ENCODE peak calls at places on chromosomes 16 and 17, in five cellular contexts. T is astrocyte of the spinal cord, D is foreskin fibroblast, N is activated B cell treated with CpG ODN at 0.5 μM for 24 hours, S is Calu3. X is an unnamed sample.

GRCh38 chr17:82350182-82351030 is 8.6 kb upstream of the TEX19 start:
- DNase-seq in S (no peak), T (no peak), D (peak; percentile 57), N (no peak), X (no peak)

GRCh38 chr17:40443988-40444899 is 994 bp downstream of the IGFBP4 start:
- DNase-seq in N (no peak), S (no peak), T (no peak), D (peak; percentile 41), X (no peak)

GRCh38 chr17:82823004-82823403 is 16.8 kb downstream of the ZNF750 start:
- DNase-seq in T (no peak), S (no peak), N (no peak), D (no peak), X (no peak)

GRCh38 chr16:1678500-1679098 is 520 bp downstream of the JPT2 start:
- DNase-seq in T (no peak), S (peak; percentile 46), D (peak; percentile 63), N (peak; percentile 50), X (no peak)

GRCh38 chr17:43025290-43025657 is 243 bp downstream of the RND2 start:
- DNase-seq in D (no peak), T (no peak), S (no peak), N (no peak), X (no peak)

GRCh38 chr17:77422104-77422782 is 281.5 kb downstream of the SEC14L1 start:
- DNase-seq in D (no peak), T (no peak), N (no peak), S (no peak), X (no peak)

GRCh38 chr17:63702223-63702577 is 2.3 kb upstream of the LIMD2 start:
- DNase-seq in S (no peak), D (no peak), T (no peak), N (no peak), X (no peak)

GRCh38 chr16:31695667-31696066 is 168.0 kb downstream of the AHSP start:
- DNase-seq in D (no peak), S (no peak), N (no peak), T (no peak), X (no peak)

GRCh38 chr16:27452569-27453475 is 50.8 kb downstream of the IL21R start:
- DNase-seq in D (peak; percentile 45), T (no peak), N (no peak), S (no peak), X (no peak)

GRCh38 chr16:79613009-79613408 is 12.5 kb upstream of the MAF start:
- DNase-seq in T (peak; percentile 31), N (no peak), S (no peak), D (peak; percentile 30), X (no peak)

GRCh38 chr17:63700528-63701441 is 860 bp upstream of the LIMD2 start:
- DNase-seq in S (no peak), N (peak; percentile 67), T (peak; percentile 52), D (peak; percentile 74), X (no peak)

GRCh38 chr17:74840989-74841666 is 18.6 kb downstream of the GRIN2C start:
- DNase-seq in T (peak; percentile 18), N (no peak), S (no peak), D (peak; percentile 67), X (peak; percentile 69)

GRCh38 chr17:142102-142661 is 4.8 kb downstream of the SCGB1C2 start:
- DNase-seq in D (no peak), T (peak; percentile 5), N (no peak), S (no peak), X (peak; percentile 22)

GRCh38 chr17:51652529-51652928 is 392.2 kb downstream of the UTP18 start:
- DNase-seq in T (no peak), S (no peak), D (no peak), N (no peak), X (no peak)

GRCh38 chr16:18839555-18839954 is 38.2 kb upstream of the ARL6IP1 start:
- DNase-seq in S (no peak), T (no peak), N (no peak), D (no peak), X (no peak)

GRCh38 chr17:37609170-37610040 is at the start of gene SYNRG:
- DNase-seq in T (peak; percentile 98), D (peak; percentile 99), S (peak; percentile 100), N (peak; percentile 98), X (peak; percentile 94)

GRCh38 chr17:78356163-78356713 is 3.6 kb downstream of the SOCS3 start:
- DNase-seq in D (peak; percentile 95), T (peak; percentile 90), N (peak; percentile 67), S (peak; percentile 67), X (peak; percentile 95)

GRCh38 chr17:37605813-37606505 is 3.3 kb downstream of the SYNRG start:
- DNase-seq in S (no peak), T (no peak), D (peak; percentile 46), N (no peak), X (no peak)

GRCh38 chr17:67378444-67379250 is 1.6 kb downstream of the PITPNC1 start:
- DNase-seq in N (peak; percentile 77), D (peak; percentile 92), S (peak; percentile 84), T (peak; percentile 78), X (peak; percentile 53)

GRCh38 chr17:67375761-67376160 is 1.3 kb upstream of the PITPNC1 start:
- DNase-seq in T (no peak), N (no peak), S (no peak), D (peak; percentile 47), X (no peak)

GRCh38 chr17:67376509-67376891 is 581 bp upstream of the PITPNC1 start:
- DNase-seq in D (peak; percentile 72), T (peak; percentile 62), N (no peak), S (no peak), X (no peak)

GRCh38 chr17:67377727-67378443 is 804 bp downstream of the PITPNC1 start:
- DNase-seq in S (peak; percentile 57), N (peak; percentile 54), D (peak; percentile 65), T (peak; percentile 38), X (no peak)

DNA sequence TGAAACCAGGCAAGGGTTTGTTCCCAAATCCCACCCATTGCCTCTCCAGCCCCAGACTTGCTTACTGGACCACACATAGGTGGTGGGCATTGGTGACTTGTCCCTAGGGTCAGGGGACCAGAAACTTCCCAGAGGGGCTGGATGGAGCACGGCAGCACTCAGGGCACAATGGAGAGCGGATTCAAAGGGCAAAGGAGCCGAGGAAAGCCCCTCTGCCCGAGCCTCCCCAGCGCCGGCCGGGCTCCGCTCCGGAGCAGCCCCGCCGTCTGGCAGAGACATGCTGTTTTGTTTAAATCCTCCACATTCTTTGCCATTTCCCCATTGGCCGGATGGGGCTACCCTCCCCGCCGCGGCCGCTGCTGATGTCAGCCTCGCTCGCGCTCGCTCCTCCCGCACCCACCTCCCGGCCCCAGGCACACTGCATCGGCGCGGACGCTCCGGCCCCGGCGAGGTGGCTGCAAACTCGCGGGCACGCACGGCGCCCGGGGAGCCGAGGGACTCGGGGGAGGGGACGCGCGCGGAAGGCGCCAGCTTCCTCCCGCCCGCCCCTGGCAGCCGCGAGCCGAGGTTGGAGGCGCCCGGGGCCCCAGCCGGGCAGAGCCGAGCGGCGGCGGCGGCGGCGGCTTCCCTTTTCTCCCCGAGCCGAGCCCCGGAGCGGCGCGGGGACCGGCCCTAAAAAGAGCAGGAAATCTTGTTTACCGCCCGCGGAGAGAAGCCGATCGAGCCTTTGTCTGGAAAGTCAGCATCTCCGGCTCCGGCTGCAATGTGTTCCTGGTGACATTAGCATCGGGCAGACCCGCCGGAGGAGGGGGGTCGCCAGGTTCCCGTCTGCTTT is at the start of gene PITPNC1:
- DNase-seq in S (peak; percentile 79), D (peak; percentile 97), N (peak; percentile 77), T (peak; percentile 91), X (peak; percentile 73)
- TF ChIP-seq CTCF in S (no peak), D (no peak), N (no peak), T (no peak), X (no peak)

DNA sequence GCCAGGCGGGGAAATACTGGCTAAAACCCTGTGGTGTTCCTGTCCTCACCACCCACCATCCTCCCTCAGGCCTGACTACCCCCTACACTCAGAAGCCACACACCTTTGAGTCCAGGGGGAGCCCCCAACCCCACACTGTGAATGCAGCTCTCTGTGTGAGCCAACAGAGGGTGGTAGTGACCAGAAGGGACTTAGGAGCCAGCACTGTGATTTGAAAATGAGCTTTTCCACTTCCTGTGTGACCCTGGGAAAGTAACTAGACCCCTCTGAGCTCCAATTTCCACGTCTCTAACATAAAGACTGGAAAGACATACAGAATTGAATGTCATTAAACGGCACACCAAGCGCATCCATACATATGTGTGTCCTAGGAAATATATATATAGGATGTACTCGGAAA is 58.7 kb downstream of the SDK2 start:
- DNase-seq in N (no peak), T (no peak), D (no peak), S (no peak), X (no peak)
- TF ChIP-seq CTCF in N (no peak), T (no peak), D (no peak), S (no peak), X (no peak)

GRCh38 chr16:87936375-87937230 is at the start of gene CA5A:
- DNase-seq in N (no peak), D (no peak), S (no peak), T (no peak), X (no peak)
- TF ChIP-seq CTCF in N (no peak), D (no peak), S (no peak), T (no peak), X (no peak)

GRCh38 chr17:47821424-47822379 is at the start of gene OSBPL7:
- DNase-seq in D (peak; percentile 91), T (peak; percentile 84), N (peak; percentile 55), S (peak; percentile 92), X (peak; percentile 91)
- TF ChIP-seq CTCF in D (no peak), T (peak; percentile 46), N (no peak), S (no peak), X (no peak)

GRCh38 chr17:80859004-80859941 is 132.4 kb upstream of the CHMP6 start:
- DNase-seq in S (no peak), T (peak; percentile 89), D (peak; percentile 99), N (no peak), X (no peak)
- TF ChIP-seq CTCF in S (no peak), T (peak; percentile 36), D (peak; percentile 37), N (no peak), X (no peak)

GRCh38 chr17:50558581-50558954 is 1.9 kb upstream of the CACNA1G start:
- DNase-seq in T (no peak), S (no peak), N (no peak), D (no peak), X (no peak)
- TF ChIP-seq CTCF in T (no peak), S (no peak), N (no peak), D (no peak), X (no peak)

GRCh38 chr16:81190667-81191066 is 47.8 kb upstream of the BCO1 start:
- DNase-seq in T (no peak), D (peak; percentile 78), S (peak; percentile 13), N (no peak), X (no peak)
- TF ChIP-seq CTCF in T (no peak), D (no peak), S (no peak), N (no peak), X (no peak)

GRCh38 chr16:67807148-67807682 is 526 bp downstream of the TSNAXIP1 start:
- DNase-seq in T (no peak), N (no peak), D (no peak), S (no peak), X (no peak)
- TF ChIP-seq CTCF in T (peak; percentile 11), N (no peak), D (peak; percentile 10), S (no peak), X (no peak)

X was measured in CD14-positive monocyte.